ENCODE peak calls at places on chromosomes 1 and 21, in four cellular contexts. One of them, this sample, is unnamed.

GRCh38 chr1:198156111-198156744 is 570 bp upstream of the NEK7 start:
- DNase-seq in K562: peak; percentile 70
- DNase-seq in breast epithelium: peak; percentile 63
- DNase-seq in upper lobe of left lung: peak; percentile 77
- DNase-seq in this sample: peak; percentile 81

GRCh38 chr21:39016740-39017315 is 166.4 kb downstream of the PSMG1 start:
- DNase-seq in K562: no peak
- DNase-seq in breast epithelium: no peak
- DNase-seq in upper lobe of left lung: peak; percentile 78
- DNase-seq in this sample: peak; percentile 35

GRCh38 chr1:29584816-29585600 is 348.7 kb downstream of the PTPRU start:
- DNase-seq in K562: no peak
- DNase-seq in breast epithelium: no peak
- DNase-seq in upper lobe of left lung: no peak
- DNase-seq in this sample: no peak

GRCh38 chr1:246519514-246519913 is 12.4 kb upstream of the SMYD3 start:
- DNase-seq in K562: no peak
- DNase-seq in breast epithelium: no peak
- DNase-seq in upper lobe of left lung: no peak
- DNase-seq in this sample: no peak

GRCh38 chr1:234934611-234935033 is 194.0 kb downstream of the TOMM20 start:
- DNase-seq in K562: no peak
- DNase-seq in breast epithelium: no peak
- DNase-seq in upper lobe of left lung: peak; percentile 70
- DNase-seq in this sample: no peak

GRCh38 chr1:1599030-1599916 is 662 bp downstream of the FNDC10 start:
- DNase-seq in K562: peak; percentile 81
- DNase-seq in breast epithelium: no peak
- DNase-seq in upper lobe of left lung: no peak
- DNase-seq in this sample: no peak

GRCh38 chr1:21816602-21817302 is 4.7 kb downstream of the LDLRAD2 start:
- DNase-seq in K562: no peak
- DNase-seq in breast epithelium: no peak
- DNase-seq in upper lobe of left lung: no peak
- DNase-seq in this sample: no peak

GRCh38 chr1:59020151-59020997 is 236.5 kb upstream of the JUN start:
- DNase-seq in K562: no peak
- DNase-seq in breast epithelium: no peak
- DNase-seq in upper lobe of left lung: peak; percentile 72
- DNase-seq in this sample: peak; percentile 68

GRCh38 chr1:29670752-29671151 is 434.4 kb downstream of the PTPRU start:
- DNase-seq in K562: no peak
- DNase-seq in breast epithelium: no peak
- DNase-seq in upper lobe of left lung: peak; percentile 14
- DNase-seq in this sample: no peak

GRCh38 chr1:245771521-245772281 is 616.9 kb downstream of the KIF26B start:
- DNase-seq in K562: no peak
- DNase-seq in breast epithelium: no peak
- DNase-seq in upper lobe of left lung: no peak
- DNase-seq in this sample: no peak

GRCh38 chr1:88549536-88549935 is 134.5 kb upstream of the PKN2 start:
- DNase-seq in K562: no peak
- DNase-seq in breast epithelium: no peak
- DNase-seq in upper lobe of left lung: no peak
- DNase-seq in this sample: no peak

GRCh38 chr1:164914208-164914607 is 355.2 kb downstream of the PBX1 start:
- DNase-seq in K562: no peak
- DNase-seq in breast epithelium: no peak
- DNase-seq in upper lobe of left lung: no peak
- DNase-seq in this sample: no peak

GRCh38 chr1:109823543-109824348 is 60.0 kb upstream of the EPS8L3 start:
- DNase-seq in K562: peak; percentile 92
- DNase-seq in breast epithelium: no peak
- DNase-seq in upper lobe of left lung: peak; percentile 59
- DNase-seq in this sample: no peak

GRCh38 chr1:220962031-220962751 is 82.9 kb downstream of the HLX start:
- DNase-seq in K562: no peak
- DNase-seq in breast epithelium: no peak
- DNase-seq in upper lobe of left lung: no peak
- DNase-seq in this sample: no peak

GRCh38 chr1:92808353-92808752 is 23.4 kb upstream of the EVI5 start:
- DNase-seq in K562: no peak
- DNase-seq in breast epithelium: no peak
- DNase-seq in upper lobe of left lung: no peak
- DNase-seq in this sample: no peak

GRCh38 chr1:8373547-8374270 is 55.8 kb downstream of the SLC45A1 start:
- DNase-seq in K562: no peak
- DNase-seq in breast epithelium: peak; percentile 55
- DNase-seq in upper lobe of left lung: peak; percentile 81
- DNase-seq in this sample: peak; percentile 57

GRCh38 chr1:8370046-8370881 is 52.4 kb downstream of the SLC45A1 start:
- DNase-seq in K562: no peak
- DNase-seq in breast epithelium: peak; percentile 27
- DNase-seq in upper lobe of left lung: no peak
- DNase-seq in this sample: no peak

GRCh38 chr1:8368956-8369639 is 51.2 kb downstream of the SLC45A1 start:
- DNase-seq in K562: no peak
- DNase-seq in breast epithelium: no peak
- DNase-seq in upper lobe of left lung: no peak
- DNase-seq in this sample: no peak

GRCh38 chr1:8370928-8371327 is 53.0 kb downstream of the SLC45A1 start:
- DNase-seq in K562: no peak
- DNase-seq in breast epithelium: peak; percentile 39
- DNase-seq in upper lobe of left lung: no peak
- DNase-seq in this sample: no peak

DNA sequence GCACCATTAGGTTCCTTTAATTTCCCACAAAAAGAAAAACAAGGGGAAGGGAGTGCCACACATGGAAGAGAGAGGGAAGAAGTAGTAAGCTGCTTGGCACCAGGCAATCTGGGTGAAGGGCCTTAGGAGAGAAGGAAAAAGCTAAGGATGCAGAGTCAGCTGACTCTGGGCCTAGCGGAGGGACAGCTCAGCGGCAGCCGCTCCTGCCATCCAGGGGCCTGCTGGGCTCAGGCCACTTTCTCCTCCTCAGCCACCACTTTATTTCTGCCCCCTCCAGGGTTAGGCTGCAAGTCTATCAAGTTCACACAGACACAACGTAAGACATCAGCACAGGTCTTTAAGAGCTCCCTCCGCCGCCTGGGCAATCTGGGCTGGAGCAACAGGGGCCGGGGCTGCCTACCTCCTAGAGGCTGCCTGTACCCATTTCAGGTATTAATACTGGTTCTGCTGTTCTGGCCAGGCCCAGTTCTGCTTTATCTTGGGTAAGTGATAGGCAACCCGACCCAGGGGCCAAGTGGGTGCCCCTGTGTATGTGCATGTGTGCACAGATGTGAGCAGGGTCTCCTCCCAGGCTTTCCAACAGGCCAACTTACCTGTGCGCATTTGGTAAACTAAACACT is 53.6 kb downstream of the SLC45A1 start:
- DNase-seq in K562: no peak
- DNase-seq in breast epithelium: no peak
- DNase-seq in upper lobe of left lung: no peak
- DNase-seq in this sample: no peak
- H3K4me3 ChIP-seq in K562: no peak overlapping the region
- H3K4me3 ChIP-seq in breast epithelium: no peak overlapping the region
- H3K4me3 ChIP-seq in upper lobe of left lung: no peak overlapping the region
- H3K4me3 ChIP-seq in this sample: no peak overlapping the region

GRCh38 chr1:203519053-203519770 is 25.3 kb downstream of the OPTC start:
- DNase-seq in K562: no peak
- DNase-seq in breast epithelium: no peak
- DNase-seq in upper lobe of left lung: no peak
- DNase-seq in this sample: no peak

GRCh38 chr1:203517426-203517974 is 23.5 kb downstream of the OPTC start:
- DNase-seq in K562: no peak
- DNase-seq in breast epithelium: no peak
- DNase-seq in upper lobe of left lung: no peak
- DNase-seq in this sample: no peak

GRCh38 chr1:203519896-203520295 is 25.9 kb downstream of the OPTC start:
- DNase-seq in K562: no peak
- DNase-seq in breast epithelium: no peak
- DNase-seq in upper lobe of left lung: no peak
- DNase-seq in this sample: no peak

GRCh38 chr1:203516906-203517305 is 23.0 kb downstream of the OPTC start:
- DNase-seq in K562: no peak
- DNase-seq in breast epithelium: no peak
- DNase-seq in upper lobe of left lung: no peak
- DNase-seq in this sample: no peak

GRCh38 chr1:203518541-203518940 is 24.6 kb downstream of the OPTC start:
- DNase-seq in K562: no peak
- DNase-seq in breast epithelium: no peak
- DNase-seq in upper lobe of left lung: no peak
- DNase-seq in this sample: no peak
- H3K27me3 ChIP-seq in K562: peaks cover 56% of the 10 kb centered on the region
- H3K27me3 ChIP-seq in breast epithelium: no peaks in the 10 kb centered on the region
- H3K27me3 ChIP-seq in upper lobe of left lung: no peaks in the 10 kb centered on the region
- H3K27me3 ChIP-seq in this sample: no peaks in the 10 kb centered on the region

GRCh38 chr1:100387644-100388350 is 35.5 kb downstream of the CDC14A start:
- DNase-seq in K562: no peak
- DNase-seq in breast epithelium: no peak
- DNase-seq in upper lobe of left lung: no peak
- DNase-seq in this sample: no peak
- TF ChIP-seq POLR2AphosphoS5 in K562: no peak
- TF ChIP-seq POLR2AphosphoS5 in breast epithelium: no peak
- TF ChIP-seq POLR2AphosphoS5 in upper lobe of left lung: no peak
- TF ChIP-seq POLR2AphosphoS5 in this sample: no peak

GRCh38 chr21:45305831-45306230 is 18.1 kb upstream of the POFUT2 start:
- DNase-seq in K562: no peak
- DNase-seq in breast epithelium: no peak
- DNase-seq in upper lobe of left lung: no peak
- DNase-seq in this sample: no peak

GRCh38 chr21:45304945-45305344 is 17.2 kb upstream of the POFUT2 start:
- DNase-seq in K562: no peak
- DNase-seq in breast epithelium: no peak
- DNase-seq in upper lobe of left lung: no peak
- DNase-seq in this sample: no peak

GRCh38 chr21:45306832-45307571 is 19.3 kb upstream of the POFUT2 start:
- DNase-seq in K562: peak; percentile 73
- DNase-seq in breast epithelium: no peak
- DNase-seq in upper lobe of left lung: peak; percentile 67
- DNase-seq in this sample: peak; percentile 62

GRCh38 chr21:45308211-45309068 is 20.7 kb upstream of the POFUT2 start:
- DNase-seq in K562: no peak
- DNase-seq in breast epithelium: no peak
- DNase-seq in upper lobe of left lung: peak; percentile 65
- DNase-seq in this sample: no peak

DNA sequence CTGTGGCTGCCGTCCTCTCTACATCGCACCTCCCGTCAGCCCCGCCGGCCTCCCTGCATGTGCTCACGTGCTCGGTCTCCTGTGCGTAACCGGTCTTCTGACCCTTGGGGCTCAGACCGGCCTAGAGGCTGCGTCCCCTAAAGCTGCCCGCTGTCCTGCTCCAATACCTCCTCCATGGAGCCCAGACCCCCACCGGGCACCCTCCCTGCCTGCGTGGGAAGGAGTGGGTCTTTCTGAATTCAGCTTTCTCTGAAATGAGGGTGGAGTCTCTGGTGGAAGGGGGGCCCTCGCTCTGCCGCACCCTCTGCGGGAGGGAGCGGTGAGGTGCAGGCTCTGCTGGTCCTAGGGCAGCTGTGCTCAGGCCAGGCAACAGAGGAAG is 18.7 kb upstream of the POFUT2 start:
- DNase-seq in K562: no peak
- DNase-seq in breast epithelium: no peak
- DNase-seq in upper lobe of left lung: no peak
- DNase-seq in this sample: no peak
- H3K4me3 ChIP-seq in K562: no peak overlapping the region
- H3K4me3 ChIP-seq in breast epithelium: no peak overlapping the region
- H3K4me3 ChIP-seq in upper lobe of left lung: no peak overlapping the region
- H3K4me3 ChIP-seq in this sample: no peak overlapping the region

GRCh38 chr1:156901590-156901900 is 8.0 kb downstream of the PEAR1 start:
- DNase-seq in K562: no peak
- DNase-seq in breast epithelium: no peak
- DNase-seq in upper lobe of left lung: no peak
- DNase-seq in this sample: no peak
- H3K27me3 ChIP-seq in K562: no peaks in the 10 kb centered on the region
- H3K27me3 ChIP-seq in breast epithelium: no peaks in the 10 kb centered on the region
- H3K27me3 ChIP-seq in upper lobe of left lung: no peaks in the 10 kb centered on the region
- H3K27me3 ChIP-seq in this sample: peaks cover 15% of the 10 kb centered on the region

GRCh38 chr1:211384524-211384923 is 57.9 kb downstream of the TRAF5 start:
- DNase-seq in K562: no peak
- DNase-seq in breast epithelium: no peak
- DNase-seq in upper lobe of left lung: no peak
- DNase-seq in this sample: no peak
- TF ChIP-seq POLR2AphosphoS5 in K562: no peak
- TF ChIP-seq POLR2AphosphoS5 in breast epithelium: no peak
- TF ChIP-seq POLR2AphosphoS5 in upper lobe of left lung: no peak
- TF ChIP-seq POLR2AphosphoS5 in this sample: no peak

DNA sequence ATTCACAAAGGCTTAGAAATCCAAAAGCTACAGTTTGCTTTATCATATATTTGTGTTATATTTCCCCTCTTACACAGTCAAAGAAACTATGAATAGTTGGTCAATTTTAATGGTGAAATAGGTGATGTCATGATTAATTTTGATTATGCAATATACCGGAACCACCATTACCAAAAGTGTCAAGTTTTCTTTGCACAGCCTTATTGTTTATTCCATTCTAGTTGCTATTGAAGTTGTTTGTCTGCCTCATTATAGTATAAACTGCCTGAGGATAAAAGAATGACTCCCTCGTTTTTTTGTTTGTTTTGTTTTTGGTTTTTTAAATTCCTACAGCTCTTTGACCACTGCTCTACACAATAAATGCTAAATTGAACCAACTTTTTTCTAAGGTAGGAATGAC is 690.6 kb upstream of the ZP4 start:
- DNase-seq in K562: no peak
- DNase-seq in breast epithelium: no peak
- DNase-seq in upper lobe of left lung: no peak
- DNase-seq in this sample: no peak
- H3K4me3 ChIP-seq in K562: no peak overlapping the region
- H3K4me3 ChIP-seq in breast epithelium: no peak overlapping the region
- H3K4me3 ChIP-seq in upper lobe of left lung: no peak overlapping the region
- H3K4me3 ChIP-seq in this sample: no peak overlapping the region

GRCh38 chr1:68113961-68114360 is 63.5 kb upstream of the DIRAS3 start:
- DNase-seq in K562: no peak
- DNase-seq in breast epithelium: no peak
- DNase-seq in upper lobe of left lung: no peak
- DNase-seq in this sample: no peak
- H3K27me3 ChIP-seq in K562: no peaks in the 10 kb centered on the region
- H3K27me3 ChIP-seq in breast epithelium: no peaks in the 10 kb centered on the region
- H3K27me3 ChIP-seq in upper lobe of left lung: no peaks in the 10 kb centered on the region
- H3K27me3 ChIP-seq in this sample: no peaks in the 10 kb centered on the region